ENCODE peak calls at places on chromosomes 13 and 19, in five cellular contexts. K, W, G, I and L are unnamed samples.

GRCh38 chr13:44796597-44797517 is 192.4 kb downstream of the NUFIP1 start:
- DNase-seq in K (no peak), W (no peak), G (no peak), I (no peak), L (no peak)

GRCh38 chr13:32642316-32642715 is 56.1 kb downstream of the PDS5B start:
- DNase-seq in K (no peak), W (no peak), G (no peak), I (no peak), L (no peak)

GRCh38 chr19:18418725-18419194 is 438 bp upstream of the SSBP4 start:
- DNase-seq in K (no peak), W (no peak), G (no peak), I (peak; percentile 35), L (no peak)

GRCh38 chr13:41780736-41781708 is 179.9 kb downstream of the VWA8 start:
- DNase-seq in K (no peak), W (no peak), G (no peak), I (no peak), L (no peak)

GRCh38 chr19:17074628-17075034 is 621 bp downstream of the HAUS8 start:
- DNase-seq in K (no peak), W (no peak), G (no peak), I (no peak), L (no peak)

GRCh38 chr19:50537769-50538230 is 24.1 kb upstream of the ASPDH start:
- DNase-seq in K (peak; percentile 24), W (no peak), G (peak; percentile 88), I (peak; percentile 46), L (peak; percentile 18)

GRCh38 chr13:111474136-111475002 is 153.9 kb downstream of the TEX29 start:
- DNase-seq in K (no peak), W (no peak), G (no peak), I (no peak), L (no peak)

GRCh38 chr13:72390909-72391308 is 336.5 kb downstream of the MZT1 start:
- DNase-seq in K (no peak), W (no peak), G (no peak), I (no peak), L (no peak)

GRCh38 chr19:39183100-39183499 is 13.7 kb upstream of the NCCRP1 start:
- DNase-seq in K (no peak), W (no peak), G (no peak), I (no peak), L (no peak)

GRCh38 chr19:18208098-18208951 is 4.5 kb upstream of the RAB3A start:
- DNase-seq in K (no peak), W (peak; percentile 25), G (peak; percentile 88), I (peak; percentile 49), L (no peak)

GRCh38 chr19:906480-906879 is 6.5 kb downstream of the R3HDM4 start:
- DNase-seq in K (no peak), W (no peak), G (peak; percentile 73), I (no peak), L (no peak)

GRCh38 chr13:21014139-21014665 is 47.2 kb downstream of the LATS2 start:
- DNase-seq in K (no peak), W (no peak), G (no peak), I (no peak), L (no peak)

GRCh38 chr13:51785592-51786424 is 18.2 kb downstream of the DHRS12 start:
- DNase-seq in K (no peak), W (no peak), G (no peak), I (no peak), L (no peak)

GRCh38 chr19:9309974-9310446 is 372 bp upstream of the ZNF699 start:
- DNase-seq in K (peak; percentile 94), W (no peak), G (no peak), I (no peak), L (no peak)